ENCODE peak calls at places on chromosomes 5 and 9, in ten cellular contexts. M is CD8-positive, alpha-beta memory T cell; F is hepatocyte; N is Peyer's patch; U is left ventricle myocardium inferior; Z is ovary; P is sigmoid colon; O is naive thymus-derived CD4-positive, alpha-beta T cell; L is heart right ventricle; V is tibial nerve. K is an unnamed sample. For H3K4me1, the result is how much of the 10 kb centered on the place peaks cover.

GRCh38 chr5:145660897-145661650 is 174.1 kb downstream of the PRELID2 start:
- DNase-seq in M (no peak), F (no peak), N (no peak), U (no peak), Z (no peak), P (no peak), O (no peak), L (no peak), V (no peak), K (peak)

GRCh38 chr5:128408622-128409021 is 129.4 kb downstream of the FBN2 start:
- DNase-seq in M (no peak), F (no peak), N (no peak), U (no peak), Z (no peak), P (no peak), O (no peak), L (no peak), V (no peak), K (no peak)

GRCh38 chr5:149854881-149855280 is 89.7 kb downstream of the PDE6A start:
- DNase-seq in M (no peak), F (no peak), N (no peak), U (no peak), Z (no peak), P (no peak), O (no peak), L (no peak), V (no peak), K (no peak)

GRCh38 chr5:132646867-132647266 is 11.1 kb upstream of the IL13 start:
- DNase-seq in M (no peak), F (no peak), N (no peak), U (no peak), Z (no peak), P (no peak), O (no peak), L (no peak), V (no peak), K (no peak)

GRCh38 chr9:113957778-113958430 is 81.8 kb downstream of the ZNF618 start:
- DNase-seq in M (no peak), F (peak), N (no peak), U (no peak), Z (no peak), P (no peak), O (no peak), L (no peak), V (no peak), K (peak)

GRCh38 chr5:57724836-57725235 is 242.2 kb upstream of the ACTBL2 start:
- DNase-seq in M (no peak), F (no peak), N (no peak), U (no peak), Z (no peak), P (no peak), O (no peak), L (no peak), V (no peak), K (no peak)

GRCh38 chr5:4544049-4544675 is 596.0 kb upstream of the ADAMTS16 start:
- DNase-seq in M (no peak), F (no peak), N (no peak), U (no peak), Z (no peak), P (no peak), O (no peak), L (no peak), V (no peak), K (no peak)

GRCh38 chr5:73918791-73919221 is 292.8 kb downstream of the ARHGEF28 start:
- DNase-seq in M (no peak), F (no peak), N (no peak), U (no peak), Z (no peak), P (no peak), O (no peak), L (no peak), V (no peak), K (no peak)

GRCh38 chr5:142296914-142297417 is 27.9 kb downstream of the SPRY4 start:
- DNase-seq in M (no peak), F (no peak), N (no peak), U (peak), Z (no peak), P (no peak), O (no peak), L (peak), V (no peak), K (no peak)

GRCh38 chr5:155307219-155307618 is 293.7 kb downstream of the KIF4B start:
- DNase-seq in M (no peak), F (no peak), N (no peak), U (no peak), Z (no peak), P (no peak), O (no peak), L (no peak), V (no peak), K (no peak)

GRCh38 chr9:115520626-115521025 is 402.7 kb upstream of the TNC start:
- DNase-seq in M (no peak), F (no peak), N (no peak), U (no peak), Z (no peak), P (no peak), O (no peak), L (no peak), V (no peak), K (no peak)

GRCh38 chr9:13915591-13916301 is 398.2 kb downstream of the NFIB start:
- DNase-seq in M (no peak), F (peak), N (no peak), U (no peak), Z (no peak), P (no peak), O (no peak), L (no peak), V (no peak), K (no peak)

GRCh38 chr9:9790216-9790872 is 822.5 kb downstream of the PTPRD start:
- DNase-seq in M (no peak), F (peak), N (no peak), U (no peak), Z (peak), P (no peak), O (peak), L (no peak), V (no peak), K (peak)

GRCh38 chr5:137291436-137291835 is 207.7 kb downstream of the SPOCK1 start:
- DNase-seq in M (no peak), F (no peak), N (no peak), U (no peak), Z (no peak), P (no peak), O (no peak), L (no peak), V (no peak), K (no peak)

GRCh38 chr5:172334196-172334595 is 50.6 kb upstream of the UBTD2 start:
- DNase-seq in M (no peak), F (no peak), N (no peak), U (no peak), Z (no peak), P (no peak), O (no peak), L (no peak), V (no peak), K (no peak)

GRCh38 chr9:127561491-127562270 is 50.4 kb upstream of the STXBP1 start:
- DNase-seq in M (no peak), F (peak), N (no peak), U (peak), Z (peak), P (peak), O (no peak), L (peak), V (peak), K (peak)

GRCh38 chr5:147098233-147098790 is 136.5 kb upstream of the STK32A start:
- DNase-seq in M (no peak), F (peak), N (no peak), U (no peak), Z (no peak), P (no peak), O (no peak), L (no peak), V (no peak), K (peak)
- H3K4me3 ChIP-seq in M (no peak), F (no peak), N (no peak), U (no peak), Z (no peak), P (no peak), O (no peak), L (no peak), V (peak), K (no peak)

GRCh38 chr5:14263700-14264099 is 120.6 kb downstream of the TRIO start:
- DNase-seq in M (no peak), F (no peak), N (no peak), U (no peak), Z (no peak), P (no peak), O (no peak), L (no peak), V (no peak), K (no peak)
- H3K4me1 ChIP-seq in M (under half), F (under half), N (under half), U (half or more), Z (under half), P (half or more), O (under half), L (half or more), V (under half), K (under half)

GRCh38 chr9:2849943-2850342 is 6.0 kb upstream of the PUM3 start:
- DNase-seq in M (peak), F (no peak), N (no peak), U (no peak), Z (no peak), P (no peak), O (peak), L (no peak), V (no peak), K (no peak)

DNA sequence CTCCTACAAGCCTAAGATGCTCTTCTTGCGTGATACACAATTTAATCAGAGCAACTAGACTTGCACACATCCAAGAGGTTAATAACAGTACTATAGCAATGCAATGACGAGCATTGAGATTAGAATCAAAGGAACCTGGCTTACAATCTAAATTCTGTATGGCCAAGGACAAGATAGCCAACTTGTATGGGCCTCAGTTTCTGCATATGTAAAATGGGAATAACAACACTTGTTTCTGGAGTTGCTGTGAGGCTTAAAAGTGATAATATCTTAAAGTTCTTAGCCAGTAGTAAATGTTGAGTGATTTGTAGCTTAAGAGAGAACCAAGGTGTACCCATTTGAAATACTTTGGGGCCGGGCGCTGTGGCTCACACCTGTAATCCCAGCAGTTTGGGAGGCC is 2.2 kb upstream of the PUM3 start:
- DNase-seq in M (no peak), F (no peak), N (no peak), U (no peak), Z (no peak), P (no peak), O (no peak), L (no peak), V (no peak), K (no peak)
- H3K4me3 ChIP-seq in M (no peak), F (no peak), N (no peak), U (no peak), Z (no peak), P (no peak), O (no peak), L (no peak), V (no peak), K (no peak)

DNA sequence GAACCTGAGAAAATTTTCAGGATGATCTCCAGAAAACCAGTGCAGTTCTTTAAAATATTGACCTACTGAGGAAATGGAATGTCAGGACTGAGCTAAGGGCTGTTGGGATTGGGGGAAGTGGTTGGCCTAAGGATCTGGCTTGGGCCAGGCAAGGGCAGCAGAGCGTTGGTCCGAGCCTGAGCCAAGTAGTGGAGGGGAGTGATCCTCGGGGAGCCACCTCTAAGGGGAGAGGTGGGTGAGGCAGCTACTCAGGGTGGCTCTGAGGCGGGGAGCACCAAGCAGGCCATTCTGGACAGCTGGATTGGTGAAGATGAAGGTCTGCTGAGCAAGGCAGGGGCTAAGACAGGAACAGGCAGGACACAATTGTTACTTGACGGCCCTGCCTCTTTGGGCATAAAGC is 11.5 kb downstream of the CAMK4 start:
- DNase-seq in M (no peak), F (no peak), N (no peak), U (no peak), Z (no peak), P (no peak), O (no peak), L (no peak), V (no peak), K (no peak)
- H3K4me1 ChIP-seq in M (half or more), F (under half), N (under half), U (under half), Z (under half), P (under half), O (half or more), L (under half), V (under half), K (under half)

DNA sequence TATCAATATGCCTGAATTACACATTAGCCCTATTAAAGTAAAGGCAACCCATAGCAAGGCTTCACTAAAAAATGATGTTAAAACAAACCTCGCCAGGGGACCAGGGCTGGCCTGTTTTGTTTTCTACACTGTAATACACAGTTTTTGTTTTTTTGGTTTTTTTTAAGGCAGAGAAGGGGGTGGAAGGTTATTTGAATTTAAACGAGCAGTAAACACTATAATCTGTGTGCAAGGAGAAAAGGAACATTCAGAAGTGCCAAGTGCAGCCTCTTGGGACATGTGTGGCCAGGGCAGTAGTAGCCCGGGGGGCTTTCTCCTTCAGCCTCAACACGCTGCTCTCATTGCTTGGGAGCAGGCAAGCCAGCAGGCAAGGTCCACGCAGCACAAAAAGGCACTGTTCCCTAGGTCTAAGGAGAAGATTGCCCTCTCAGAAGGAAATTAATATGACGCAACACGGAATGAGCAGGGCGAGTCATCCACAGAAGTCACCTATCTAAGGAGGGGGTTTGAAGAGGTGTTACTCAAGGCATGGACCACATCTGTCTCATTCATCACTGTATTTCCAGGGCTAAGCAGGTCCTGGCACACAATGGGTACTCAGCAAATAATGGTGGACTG is 16.2 kb downstream of the SIL1 start:
- DNase-seq in M (no peak), F (peak), N (no peak), U (no peak), Z (no peak), P (peak), O (no peak), L (no peak), V (no peak), K (no peak)
- H3K4me3 ChIP-seq in M (no peak), F (no peak), N (no peak), U (no peak), Z (no peak), P (no peak), O (no peak), L (no peak), V (no peak), K (no peak)

GRCh38 chr9:134291452-134291881 is 34.8 kb upstream of the RXRA start:
- DNase-seq in M (no peak), F (no peak), N (no peak), U (peak), Z (peak), P (no peak), O (no peak), L (peak), V (no peak), K (no peak)
- H3K4me1 ChIP-seq in M (under half), F (under half), N (under half), U (under half), Z (under half), P (under half), O (under half), L (under half), V (under half), K (under half)

DNA sequence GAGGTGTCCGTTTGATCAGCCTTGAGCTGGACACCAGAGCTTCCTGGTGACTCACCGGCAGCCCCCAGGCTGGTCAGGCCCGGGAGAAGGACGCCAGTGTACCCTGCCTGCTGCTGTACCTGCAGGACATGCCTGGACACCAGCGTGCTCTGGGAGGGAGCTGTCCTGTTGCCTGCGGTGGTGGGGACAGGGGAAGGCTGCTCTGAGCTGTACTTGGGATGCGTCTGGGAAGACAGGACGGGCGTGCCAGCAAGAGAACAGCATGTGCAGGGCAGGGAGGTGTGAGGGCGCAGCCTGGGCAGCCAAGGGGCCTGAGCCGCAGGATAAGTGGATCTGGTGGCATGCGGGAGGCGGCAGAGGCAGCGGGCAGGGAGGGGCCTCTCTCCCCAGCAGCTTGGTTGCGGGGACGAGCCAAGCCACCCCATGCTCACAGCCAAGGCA is 32.8 kb upstream of the TTLL11 start:
- DNase-seq in M (no peak), F (no peak), N (no peak), U (no peak), Z (no peak), P (peak), O (no peak), L (no peak), V (no peak), K (no peak)
- H3K4me3 ChIP-seq in M (no peak), F (no peak), N (no peak), U (peak), Z (no peak), P (peak), O (no peak), L (peak), V (no peak), K (no peak)

GRCh38 chr5:43061352-43061751 is 21.2 kb upstream of the ANXA2R start:
- DNase-seq in M (no peak), F (no peak), N (no peak), U (no peak), Z (no peak), P (no peak), O (no peak), L (no peak), V (no peak), K (no peak)
- H3K4me1 ChIP-seq in M (under half), F (under half), N (under half), U (under half), Z (under half), P (under half), O (under half), L (under half), V (under half), K (under half)

GRCh38 chr9:36041491-36041890 is 4.8 kb downstream of the RECK start:
- DNase-seq in M (no peak), F (no peak), N (no peak), U (no peak), Z (no peak), P (no peak), O (no peak), L (no peak), V (no peak), K (no peak)
- H3K4me3 ChIP-seq in M (no peak), F (no peak), N (no peak), U (no peak), Z (no peak), P (no peak), O (no peak), L (no peak), V (no peak), K (no peak)

GRCh38 chr9:4690144-4690543 is 10.8 kb downstream of the CDC37L1 start:
- DNase-seq in M (no peak), F (no peak), N (no peak), U (no peak), Z (no peak), P (no peak), O (no peak), L (no peak), V (no peak), K (no peak)

GRCh38 chr9:4686584-4686983 is 7.2 kb downstream of the CDC37L1 start:
- DNase-seq in M (no peak), F (no peak), N (no peak), U (no peak), Z (no peak), P (no peak), O (no peak), L (no peak), V (no peak), K (no peak)

GRCh38 chr9:4691794-4692193 is 12.4 kb downstream of the CDC37L1 start:
- DNase-seq in M (no peak), F (no peak), N (no peak), U (no peak), Z (no peak), P (no peak), O (no peak), L (no peak), V (no peak), K (no peak)

GRCh38 chr9:4689013-4689412 is 9.6 kb downstream of the CDC37L1 start:
- DNase-seq in M (no peak), F (no peak), N (no peak), U (no peak), Z (no peak), P (no peak), O (no peak), L (no peak), V (no peak), K (no peak)

DNA sequence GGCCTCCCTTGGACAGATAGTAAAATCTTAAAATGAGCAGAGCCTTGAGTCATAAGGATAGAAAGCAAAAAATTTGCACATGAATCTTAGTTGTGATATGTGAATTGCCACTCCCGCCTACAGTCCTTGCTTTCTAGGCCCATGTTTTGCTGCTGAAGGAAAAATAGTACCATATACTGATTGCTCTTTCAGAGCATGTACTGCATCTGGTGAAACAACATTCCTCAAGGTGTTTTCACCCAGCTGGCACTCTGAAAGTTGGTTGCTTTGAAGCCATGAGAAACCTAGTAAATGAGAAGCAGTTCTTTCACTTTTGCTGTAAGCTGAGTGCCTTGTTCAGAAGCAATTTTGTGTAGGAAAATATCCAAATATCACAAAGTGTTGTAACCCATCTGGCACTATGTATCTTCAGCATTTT is 10.3 kb downstream of the CDC37L1 start:
- DNase-seq in M (no peak), F (no peak), N (no peak), U (no peak), Z (no peak), P (no peak), O (no peak), L (no peak), V (no peak), K (no peak)
- H3K4me1 ChIP-seq in M (under half), F (under half), N (under half), U (half or more), Z (under half), P (under half), O (under half), L (under half), V (under half), K (under half)